ENCODE peak calls at places on chromosomes 11 and 22, in five cellular contexts. A is mucosa of descending colon, Y is brain microvascular endothelial cell, X is neural crest cell, Q is astrocyte. U is an unnamed sample.

GRCh38 chr11:60240661-60241060 is 2.3 kb downstream of the MS4A4E start:
- DNase-seq in A (no peak), Y (no peak), X (no peak), Q (no peak), U (no peak)

GRCh38 chr11:12187399-12187798 is 77.0 kb downstream of the MICAL2 start:
- DNase-seq in A (no peak), Y (peak), X (no peak), Q (peak), U (no peak)

GRCh38 chr22:42388130-42388797 is 43.9 kb downstream of the NFAM1 start:
- DNase-seq in A (no peak), Y (no peak), X (peak), Q (peak), U (no peak)

GRCh38 chr11:129969973-129970372 is 32.7 kb downstream of the PRDM10 start:
- DNase-seq in A (no peak), Y (no peak), X (no peak), Q (no peak), U (no peak)

GRCh38 chr22:40813912-40814315 is 5.2 kb downstream of the SLC25A17 start:
- DNase-seq in A (no peak), Y (no peak), X (no peak), Q (no peak), U (no peak)

GRCh38 chr22:36053242-36054147 is 24.9 kb upstream of the RBFOX2 start:
- DNase-seq in A (no peak), Y (no peak), X (no peak), Q (no peak), U (no peak)

GRCh38 chr11:84140386-84141169 is 854.4 kb upstream of the CCDC90B start:
- DNase-seq in A (no peak), Y (no peak), X (no peak), Q (no peak), U (no peak)

GRCh38 chr11:18108254-18108653 is 2.4 kb upstream of the SAAL1 start:
- DNase-seq in A (no peak), Y (no peak), X (no peak), Q (no peak), U (no peak)

GRCh38 chr11:10878408-10879214 is 20.8 kb upstream of the ZBED5 start:
- DNase-seq in A (no peak), Y (peak), X (peak), Q (peak), U (no peak)

GRCh38 chr11:62889484-62890437 is 9.1 kb downstream of the SLC3A2 start:
- DNase-seq in A (peak), Y (no peak), X (no peak), Q (no peak), U (no peak)

GRCh38 chr11:46669606-46670243 is 30.7 kb downstream of the ARHGAP1 start:
- DNase-seq in A (no peak), Y (no peak), X (no peak), Q (no peak), U (no peak)

GRCh38 chr11:84558085-84558905 is 1068.8 kb downstream of the DLG2 start:
- DNase-seq in A (peak), Y (peak), X (peak), Q (peak), U (no peak)

GRCh38 chr11:23423119-23423518 is 562.8 kb upstream of the CCDC179 start:
- DNase-seq in A (no peak), Y (peak), X (no peak), Q (peak), U (no peak)

GRCh38 chr11:126833020-126833419 is 167.6 kb downstream of the KIRREL3 start:
- DNase-seq in A (no peak), Y (no peak), X (no peak), Q (no peak), U (no peak)

GRCh38 chr11:116925050-116925449 is 87.6 kb upstream of the APOA1 start:
- DNase-seq in A (peak), Y (no peak), X (no peak), Q (no peak), U (no peak)

GRCh38 chr11:120229451-120230424 is 10.2 kb upstream of the POU2F3 start:
- DNase-seq in A (no peak), Y (no peak), X (no peak), Q (no peak), U (no peak)

GRCh38 chr11:32310218-32310601 is 125.1 kb downstream of the WT1 start:
- DNase-seq in A (no peak), Y (no peak), X (no peak), Q (no peak), U (no peak)

GRCh38 chr11:3201112-3201581 is 17.5 kb downstream of the MRGPRG start:
- DNase-seq in A (no peak), Y (no peak), X (no peak), Q (no peak), U (no peak)

GRCh38 chr11:45025716-45026492 is 75.2 kb upstream of the TP53I11 start:
- DNase-seq in A (no peak), Y (no peak), X (no peak), Q (peak), U (no peak)

GRCh38 chr11:57646756-57647303 is 2.9 kb downstream of the YPEL4 start:
- DNase-seq in A (no peak), Y (no peak), X (no peak), Q (no peak), U (no peak)

GRCh38 chr11:47412152-47412746 is 3.9 kb downstream of the SLC39A13 start:
- DNase-seq in A (peak), Y (no peak), X (peak), Q (no peak), U (no peak)

GRCh38 chr11:1502971-1503707 is 16.6 kb upstream of the MOB2 start:
- DNase-seq in A (no peak), Y (no peak), X (no peak), Q (no peak), U (no peak)

GRCh38 chr22:35783943-35784614 is 66.4 kb downstream of the APOL5 start:
- DNase-seq in A (no peak), Y (peak), X (no peak), Q (peak), U (no peak)

GRCh38 chr11:46800177-46800576 is 45.9 kb downstream of the CKAP5 start:
- DNase-seq in A (no peak), Y (no peak), X (no peak), Q (no peak), U (no peak)

GRCh38 chr11:64357904-64358535 is 942 bp upstream of the RPS6KA4 start:
- DNase-seq in A (peak), Y (no peak), X (no peak), Q (no peak), U (no peak)

GRCh38 chr11:64355078-64355940 is 3.7 kb upstream of the RPS6KA4 start:
- DNase-seq in A (peak), Y (peak), X (peak), Q (peak), U (peak)

GRCh38 chr11:64358536-64358906 is 441 bp upstream of the RPS6KA4 start:
- DNase-seq in A (no peak), Y (no peak), X (no peak), Q (no peak), U (no peak)

GRCh38 chr11:64357446-64357845 is 1.5 kb upstream of the RPS6KA4 start:
- DNase-seq in A (peak), Y (no peak), X (no peak), Q (no peak), U (no peak)

GRCh38 chr11:64356498-64357411 is 2.2 kb upstream of the RPS6KA4 start:
- DNase-seq in A (peak), Y (no peak), X (peak), Q (no peak), U (peak)
- TF ChIP-seq CTCF in A (no peak), Y (peak), X (peak), Q (peak), U (peak)

DNA sequence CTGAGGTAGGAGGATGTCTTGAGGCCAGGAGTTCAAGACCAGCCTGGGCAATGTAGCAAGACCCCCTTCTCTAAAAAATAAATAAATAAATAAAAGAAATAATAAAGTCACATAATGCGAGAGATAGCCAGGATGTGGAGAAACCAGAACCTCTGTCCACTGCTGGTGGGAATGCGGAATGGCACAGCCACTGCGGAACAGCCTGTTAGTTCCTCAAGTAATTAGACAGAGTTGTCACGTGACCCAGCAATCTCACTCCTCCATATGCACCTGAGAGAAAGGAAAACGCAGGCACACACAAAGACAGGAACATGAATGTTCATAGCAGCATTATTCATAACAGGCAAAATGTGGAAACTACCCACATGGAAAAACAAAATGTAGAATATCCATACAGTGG is 27.5 kb downstream of the LIF start:
- DNase-seq in A (no peak), Y (no peak), X (no peak), Q (no peak), U (no peak)
- TF ChIP-seq CTCF in A (no peak), Y (peak), X (peak), Q (peak), U (peak)

GRCh38 chr22:37498289-37498909 is 12.2 kb upstream of the MFNG start:
- DNase-seq in A (peak), Y (no peak), X (peak), Q (no peak), U (no peak)
- TF ChIP-seq CTCF in A (peak), Y (peak), X (peak), Q (peak), U (peak)

GRCh38 chr22:39532215-39533071 is at the start of gene RPS19BP1:
- DNase-seq in A (peak), Y (peak), X (peak), Q (peak), U (peak)
- TF ChIP-seq CTCF in A (peak), Y (peak), X (no peak), Q (no peak), U (peak)